ENCODE peak calls at places on chromosomes 6 and 20, in eight cellular contexts. Z is HCT116, R is mesendoderm, Y is testis, A is HL-60, M is cardiac fibroblast, E is lower lobe of right lung, O is Peyer's patch. C is an unnamed sample.

GRCh38 chr6:1420382-1420781 is 31.0 kb downstream of the FOXF2 start:
- DNase-seq in Z (no peak), R (no peak), Y (no peak), A (no peak), M (no peak), E (no peak), O (no peak), C (no peak)

GRCh38 chr20:5195655-5196054 is 68.8 kb downstream of the CDS2 start:
- DNase-seq in Z (no peak), R (no peak), Y (no peak), A (no peak), M (no peak), E (no peak), O (no peak), C (no peak)

GRCh38 chr6:112659912-112660311 is 312.8 kb downstream of the RFPL4B start:
- DNase-seq in Z (no peak), R (no peak), Y (no peak), A (no peak), M (no peak), E (no peak), O (no peak), C (no peak)

GRCh38 chr6:107560657-107561056 is 70.7 kb downstream of the SOBP start:
- DNase-seq in Z (no peak), R (peak; percentile 40), Y (peak; percentile 21), A (no peak), M (peak; percentile 60), E (no peak), O (no peak), C (no peak)

GRCh38 chr6:108650781-108651180 is 90.1 kb downstream of the FOXO3 start:
- DNase-seq in Z (no peak), R (no peak), Y (no peak), A (peak; percentile 60), M (peak; percentile 77), E (no peak), O (no peak), C (no peak)

GRCh38 chr6:111872521-111873177 is 603 bp downstream of the FYN start:
- DNase-seq in Z (no peak), R (peak; percentile 25), Y (peak; percentile 46), A (no peak), M (peak; percentile 61), E (peak; percentile 46), O (peak; percentile 59), C (peak; percentile 25)

GRCh38 chr20:35776513-35777101 is 4.8 kb downstream of the PHF20 start:
- DNase-seq in Z (no peak), R (no peak), Y (peak; percentile 87), A (no peak), M (peak; percentile 79), E (no peak), O (peak; percentile 25), C (peak; percentile 57)

GRCh38 chr6:121826156-121826810 is 390.8 kb downstream of the GJA1 start:
- DNase-seq in Z (peak; percentile 72), R (peak; percentile 72), Y (no peak), A (no peak), M (peak; percentile 80), E (no peak), O (no peak), C (no peak)

GRCh38 chr6:56795852-56796532 is 153.3 kb upstream of the DST start:
- DNase-seq in Z (no peak), R (no peak), Y (no peak), A (no peak), M (no peak), E (no peak), O (no peak), C (no peak)

GRCh38 chr6:104789770-104790190 is 69.9 kb downstream of the HACE1 start:
- DNase-seq in Z (peak; percentile 50), R (peak; percentile 27), Y (no peak), A (no peak), M (peak; percentile 73), E (no peak), O (no peak), C (no peak)

GRCh38 chr20:38198238-38198861 is 33.3 kb upstream of the TGM2 start:
- DNase-seq in Z (no peak), R (no peak), Y (no peak), A (no peak), M (no peak), E (no peak), O (no peak), C (no peak)

GRCh38 chr6:81751388-81752083 is 945 bp downstream of the TENT5A start:
- DNase-seq in Z (peak; percentile 13), R (peak; percentile 39), Y (peak; percentile 71), A (peak; percentile 48), M (peak; percentile 58), E (peak; percentile 86), O (peak; percentile 43), C (peak; percentile 73)

DNA sequence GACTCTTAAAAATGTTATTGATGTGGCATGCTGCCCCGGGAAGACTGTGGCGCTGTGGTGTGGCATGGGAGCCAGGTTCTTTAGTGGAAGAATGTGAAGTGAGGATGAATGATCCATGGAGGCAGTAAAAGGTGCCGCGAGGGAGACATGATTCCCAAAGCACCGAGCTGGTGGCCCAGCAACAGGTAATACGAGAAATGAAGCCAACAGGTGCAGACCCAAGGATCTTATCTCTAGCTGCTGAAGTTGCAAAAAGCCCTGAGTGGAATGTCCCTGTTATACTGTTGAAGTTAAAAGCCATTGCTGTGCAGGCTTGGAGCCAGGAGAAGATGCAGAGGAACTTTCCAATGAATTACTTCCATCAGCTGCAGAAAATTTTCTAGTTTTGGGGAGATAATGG is 53.5 kb downstream of the OR2B6 start:
- DNase-seq in Z (no peak), R (no peak), Y (no peak), A (no peak), M (no peak), E (no peak), O (no peak), C (no peak)
- H3K4me3 ChIP-seq in Z (no peak overlapping the region), R (no peak overlapping the region), Y (no peak overlapping the region), A (no peak overlapping the region), M (no peak overlapping the region), E (no peak overlapping the region), O (no peak overlapping the region), C (no peak overlapping the region)

GRCh38 chr6:3984494-3984893 is 94.4 kb downstream of the FAM217A start:
- DNase-seq in Z (no peak), R (no peak), Y (no peak), A (no peak), M (no peak), E (no peak), O (no peak), C (no peak)
- H3K4me3 ChIP-seq in Z (no peak overlapping the region), R (no peak overlapping the region), Y (no peak overlapping the region), A (no peak overlapping the region), M (no peak overlapping the region), E (no peak overlapping the region), O (no peak overlapping the region), C (no peak overlapping the region)

DNA sequence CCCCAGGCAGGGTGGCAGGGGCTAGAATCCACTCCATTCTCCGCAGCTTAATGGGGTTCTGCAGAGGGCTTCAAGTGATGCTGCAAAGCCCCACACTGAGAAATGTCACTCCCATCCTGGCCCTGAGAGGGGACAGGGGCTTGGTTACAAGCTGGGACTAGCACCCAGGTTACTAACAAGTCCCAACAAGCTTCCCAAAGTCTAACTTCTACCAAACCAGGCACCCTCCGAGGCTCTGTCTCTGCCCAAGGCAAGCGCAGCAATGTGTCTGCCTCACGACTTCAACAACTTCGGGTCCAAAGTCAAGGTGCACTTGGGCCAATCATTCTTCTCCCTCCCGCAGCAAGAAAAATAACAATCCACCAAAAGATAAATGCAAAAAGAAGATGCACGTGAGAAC is 45.6 kb downstream of the NFATC2 start:
- DNase-seq in Z (no peak), R (no peak), Y (no peak), A (no peak), M (no peak), E (no peak), O (no peak), C (no peak)
- H3K4me3 ChIP-seq in Z (no peak overlapping the region), R (no peak overlapping the region), Y (no peak overlapping the region), A (no peak overlapping the region), M (no peak overlapping the region), E (no peak overlapping the region), O (no peak overlapping the region), C (no peak overlapping the region)

GRCh38 chr6:4415549-4415948 is 280.2 kb upstream of the ECI2 start:
- DNase-seq in Z (no peak), R (no peak), Y (no peak), A (no peak), M (no peak), E (no peak), O (no peak), C (no peak)
- H3K4me3 ChIP-seq in Z (no peak overlapping the region), R (no peak overlapping the region), Y (no peak overlapping the region), A (no peak overlapping the region), M (no peak overlapping the region), E (no peak overlapping the region), O (no peak overlapping the region), C (no peak overlapping the region)